ENCODE peak calls at places on chromosome 5, in ten cellular contexts. M, X, W, E, A, O, F, U, C and N are unnamed samples.

GRCh38 chr5:96530901-96531300 is 97.9 kb upstream of the PCSK1 start:
- DNase-seq in M (no peak), X (no peak), W (no peak), E (no peak), A (no peak), O (no peak), F (no peak), U (no peak), C (no peak), N (no peak)

GRCh38 chr5:41831155-41831554 is 39.1 kb downstream of the OXCT1 start:
- DNase-seq in M (no peak), X (no peak), W (no peak), E (no peak), A (no peak), O (no peak), F (no peak), U (no peak), C (no peak), N (no peak)

GRCh38 chr5:155839251-155840037 is 487.5 kb upstream of the SGCD start:
- DNase-seq in M (no peak), X (no peak), W (no peak), E (no peak), A (no peak), O (no peak), F (no peak), U (no peak), C (no peak), N (no peak)

GRCh38 chr5:160369990-160370712 is at the start of gene C1QTNF2:
- DNase-seq in M (peak; percentile 43), X (no peak), W (peak; percentile 67), E (peak; percentile 85), A (peak; percentile 71), O (peak; percentile 51), F (no peak), U (peak; percentile 57), C (peak; percentile 66), N (peak; percentile 59)

GRCh38 chr5:52867809-52868208 is 80.1 kb downstream of the ITGA1 start:
- DNase-seq in M (peak; percentile 47), X (no peak), W (no peak), E (no peak), A (no peak), O (no peak), F (no peak), U (no peak), C (peak; percentile 20), N (peak; percentile 33)

GRCh38 chr5:17860660-17861315 is 226.5 kb downstream of the TAF11L14 start:
- DNase-seq in M (peak; percentile 94), X (no peak), W (no peak), E (no peak), A (no peak), O (no peak), F (no peak), U (no peak), C (peak; percentile 14), N (no peak)

GRCh38 chr5:174425271-174425963 is 299.0 kb upstream of the MSX2 start:
- DNase-seq in M (peak; percentile 62), X (no peak), W (peak; percentile 31), E (no peak), A (no peak), O (peak; percentile 71), F (no peak), U (no peak), C (no peak), N (no peak)

GRCh38 chr5:107474361-107474723 is 196.4 kb downstream of the EFNA5 start:
- DNase-seq in M (peak; percentile 73), X (no peak), W (no peak), E (no peak), A (no peak), O (no peak), F (no peak), U (no peak), C (no peak), N (no peak)

GRCh38 chr5:147391781-147392180 is 118.1 kb downstream of the DPYSL3 start:
- DNase-seq in M (peak; percentile 86), X (no peak), W (peak; percentile 74), E (no peak), A (no peak), O (peak; percentile 77), F (peak; percentile 64), U (no peak), C (peak; percentile 79), N (peak; percentile 80)

GRCh38 chr5:89105836-89106235 is 222.9 kb upstream of the MEF2C start:
- DNase-seq in M (peak; percentile 15), X (no peak), W (no peak), E (no peak), A (no peak), O (no peak), F (no peak), U (no peak), C (peak; percentile 24), N (no peak)

GRCh38 chr5:109455598-109456096 is 45.9 kb upstream of the PJA2 start:
- DNase-seq in M (peak; percentile 100), X (no peak), W (peak; percentile 30), E (no peak), A (no peak), O (no peak), F (peak; percentile 11), U (peak; percentile 52), C (peak; percentile 98), N (peak; percentile 95)

GRCh38 chr5:150113047-150113744 is 26.8 kb upstream of the CSF1R start:
- DNase-seq in M (peak; percentile 59), X (peak; percentile 8), W (peak; percentile 42), E (peak; percentile 72), A (no peak), O (no peak), F (no peak), U (no peak), C (no peak), N (peak; percentile 39)

GRCh38 chr5:126384985-126385384 is 38.2 kb upstream of the GRAMD2B start:
- DNase-seq in M (peak; percentile 81), X (no peak), W (no peak), E (no peak), A (no peak), O (no peak), F (no peak), U (no peak), C (peak; percentile 86), N (peak; percentile 59)

GRCh38 chr5:34415559-34416198 is 240.4 kb upstream of the RAI14 start:
- DNase-seq in M (no peak), X (no peak), W (no peak), E (no peak), A (no peak), O (no peak), F (no peak), U (no peak), C (peak; percentile 19), N (peak; percentile 44)

GRCh38 chr5:32303755-32304120 is 9.0 kb downstream of the MTMR12 start:
- DNase-seq in M (no peak), X (no peak), W (no peak), E (no peak), A (no peak), O (no peak), F (no peak), U (no peak), C (no peak), N (no peak)

GRCh38 chr5:13987843-13988464 is 43.5 kb upstream of the DNAH5 start:
- DNase-seq in M (peak; percentile 51), X (no peak), W (peak; percentile 56), E (no peak), A (no peak), O (peak; percentile 54), F (no peak), U (peak; percentile 38), C (peak; percentile 68), N (peak; percentile 69)

GRCh38 chr5:154758977-154759376 is 3.8 kb downstream of the LARP1 start:
- DNase-seq in M (peak; percentile 77), X (no peak), W (no peak), E (no peak), A (no peak), O (no peak), F (no peak), U (no peak), C (no peak), N (no peak)

GRCh38 chr5:56761486-56761885 is 53.9 kb upstream of the MAP3K1 start:
- DNase-seq in M (no peak), X (no peak), W (no peak), E (no peak), A (no peak), O (no peak), F (no peak), U (no peak), C (no peak), N (no peak)
- H3K4me3 ChIP-seq in M (no peak overlapping the region), X (no peak overlapping the region), W (no peak overlapping the region), E (no peak overlapping the region), A (no peak overlapping the region), O (no peak overlapping the region), F (no peak overlapping the region), U (no peak overlapping the region), C (no peak overlapping the region), N (no peak overlapping the region)

GRCh38 chr5:7904170-7904569 is 35.2 kb downstream of the MTRR start:
- DNase-seq in M (peak; percentile 83), X (no peak), W (no peak), E (no peak), A (no peak), O (no peak), F (no peak), U (no peak), C (peak; percentile 61), N (peak; percentile 34)
- TF ChIP-seq CTCF in M (no peak), X (no peak), W (no peak), E (no peak), A (no peak), O (no peak), F (no peak), U (no peak), C (no peak), N (no peak)

GRCh38 chr5:178993955-178994579 is 1.1 kb downstream of the GRM6 start:
- DNase-seq in M (no peak), X (no peak), W (no peak), E (peak; percentile 52), A (no peak), O (no peak), F (no peak), U (no peak), C (no peak), N (no peak)
- H3K4me3 ChIP-seq in M (no peak overlapping the region), X (no peak overlapping the region), W (peak overlapping the region; percentile 38), E (no peak overlapping the region), A (peak overlapping the region; percentile 33), O (no peak overlapping the region), F (no peak overlapping the region), U (no peak overlapping the region), C (no peak overlapping the region), N (no peak overlapping the region)

GRCh38 chr5:1011226-1011631 is 2.6 kb downstream of the NKD2 start:
- DNase-seq in M (peak; percentile 22), X (peak; percentile 38), W (no peak), E (peak; percentile 75), A (peak; percentile 22), O (peak; percentile 2), F (no peak), U (no peak), C (no peak), N (no peak)
- TF ChIP-seq CTCF in M (peak; percentile 69), X (peak; percentile 42), W (peak; percentile 30), E (peak; percentile 40), A (peak; percentile 19), O (peak; percentile 55), F (no peak), U (no peak), C (peak; percentile 37), N (peak; percentile 40)